ENCODE peak calls at places on chromosomes 4 and X, in seven cellular contexts. V, Z, U, N, C, Y and B are unnamed samples.

GRCh38 chr4:79281577-79282359 is 44.1 kb downstream of the NAA11 start:
- DNase-seq in V (no peak), Z (no peak), U (no peak), N (no peak), C (no peak), Y (no peak), B (no peak)

GRCh38 chrX:4484266-4484665 is 770.8 kb upstream of the PRKX start:
- DNase-seq in V (no peak), Z (no peak), U (no peak), N (no peak), C (no peak), Y (no peak), B (no peak)

GRCh38 chrX:86348669-86349068 is 200.4 kb downstream of the DACH2 start:
- DNase-seq in V (no peak), Z (peak; percentile 1), U (no peak), N (no peak), C (no peak), Y (no peak), B (no peak)

GRCh38 chr4:185280608-185281007 is 71.2 kb downstream of the SNX25 start:
- DNase-seq in V (no peak), Z (peak; percentile 56), U (no peak), N (no peak), C (no peak), Y (no peak), B (no peak)

GRCh38 chr4:93103042-93103441 is 725.5 kb upstream of the ATOH1 start:
- DNase-seq in V (no peak), Z (no peak), U (no peak), N (no peak), C (no peak), Y (no peak), B (no peak)

GRCh38 chrX:71930298-71930697 is 19.7 kb downstream of the NHSL2 start:
- DNase-seq in V (no peak), Z (no peak), U (no peak), N (no peak), C (no peak), Y (no peak), B (no peak)

GRCh38 chr4:38567448-38567847 is 96.6 kb upstream of the KLF3 start:
- DNase-seq in V (no peak), Z (no peak), U (no peak), N (no peak), C (no peak), Y (no peak), B (no peak)

GRCh38 chrX:9913041-9913440 is 54.1 kb upstream of the CLDN34 start:
- DNase-seq in V (no peak), Z (no peak), U (no peak), N (no peak), C (no peak), Y (no peak), B (no peak)

GRCh38 chr4:139838811-139839210 is 173.2 kb downstream of the MGST2 start:
- DNase-seq in V (no peak), Z (no peak), U (no peak), N (no peak), C (no peak), Y (no peak), B (no peak)

GRCh38 chr4:124641715-124642380 is 70.7 kb downstream of the ANKRD50 start:
- DNase-seq in V (no peak), Z (peak; percentile 33), U (no peak), N (no peak), C (no peak), Y (no peak), B (peak; percentile 27)

GRCh38 chr4:111323916-111324315 is 701.0 kb upstream of the PITX2 start:
- DNase-seq in V (no peak), Z (no peak), U (no peak), N (no peak), C (no peak), Y (no peak), B (no peak)

GRCh38 chr4:183580849-183581248 is 76.0 kb downstream of the ING2 start:
- DNase-seq in V (no peak), Z (no peak), U (no peak), N (no peak), C (no peak), Y (no peak), B (no peak)

GRCh38 chr4:177699365-177700213 is 257.4 kb upstream of the AGA start:
- DNase-seq in V (no peak), Z (no peak), U (no peak), N (no peak), C (no peak), Y (no peak), B (no peak)

GRCh38 chr4:164753873-164754488 is at the start of gene SMIM31:
- DNase-seq in V (no peak), Z (no peak), U (no peak), N (no peak), C (no peak), Y (no peak), B (no peak)

GRCh38 chr4:113469023-113469390 is 292.5 kb downstream of the CAMK2D start:
- DNase-seq in V (no peak), Z (no peak), U (no peak), N (no peak), C (no peak), Y (no peak), B (no peak)

GRCh38 chr4:146235654-146236570 is 21.6 kb downstream of the REELD1 start:
- DNase-seq in V (no peak), Z (no peak), U (no peak), N (no peak), C (peak; percentile 57), Y (no peak), B (peak; percentile 4)

GRCh38 chr4:91502365-91502764 is 801.4 kb upstream of the GRID2 start:
- DNase-seq in V (no peak), Z (no peak), U (no peak), N (no peak), C (no peak), Y (no peak), B (no peak)

GRCh38 chr4:124118061-124118460 is 594.5 kb downstream of the ANKRD50 start:
- DNase-seq in V (no peak), Z (no peak), U (no peak), N (no peak), C (no peak), Y (no peak), B (no peak)

GRCh38 chr4:125728568-125728967 is 413.8 kb downstream of the FAT4 start:
- DNase-seq in V (no peak), Z (no peak), U (no peak), N (no peak), C (no peak), Y (no peak), B (no peak)

GRCh38 chrX:47637546-47638195 is 7.9 kb upstream of the CFP start:
- DNase-seq in V (no peak), Z (no peak), U (no peak), N (no peak), C (peak; percentile 49), Y (no peak), B (peak; percentile 71)

GRCh38 chr4:675980-676870 is 1.9 kb downstream of the MYL5 start:
- DNase-seq in V (no peak), Z (peak; percentile 43), U (no peak), N (no peak), C (no peak), Y (no peak), B (no peak)
- TF ChIP-seq POLR2A in V (no peak), Z (no peak), U (no peak), N (no peak), C (no peak), Y (no peak), B (no peak)

GRCh38 chr4:153111426-153112070 is 92.7 kb upstream of the TRIM2 start:
- DNase-seq in V (no peak), Z (no peak), U (no peak), N (no peak), C (no peak), Y (no peak), B (no peak)
- TF ChIP-seq POLR2A in V (no peak), Z (no peak), U (no peak), N (no peak), C (no peak), Y (no peak), B (no peak)

GRCh38 chr4:73404042-73404441 is at the start of gene ALB:
- DNase-seq in V (no peak), Z (no peak), U (no peak), N (no peak), C (no peak), Y (no peak), B (no peak)
- TF ChIP-seq POLR2A in V (no peak), Z (no peak), U (no peak), N (no peak), C (no peak), Y (no peak), B (no peak)

DNA sequence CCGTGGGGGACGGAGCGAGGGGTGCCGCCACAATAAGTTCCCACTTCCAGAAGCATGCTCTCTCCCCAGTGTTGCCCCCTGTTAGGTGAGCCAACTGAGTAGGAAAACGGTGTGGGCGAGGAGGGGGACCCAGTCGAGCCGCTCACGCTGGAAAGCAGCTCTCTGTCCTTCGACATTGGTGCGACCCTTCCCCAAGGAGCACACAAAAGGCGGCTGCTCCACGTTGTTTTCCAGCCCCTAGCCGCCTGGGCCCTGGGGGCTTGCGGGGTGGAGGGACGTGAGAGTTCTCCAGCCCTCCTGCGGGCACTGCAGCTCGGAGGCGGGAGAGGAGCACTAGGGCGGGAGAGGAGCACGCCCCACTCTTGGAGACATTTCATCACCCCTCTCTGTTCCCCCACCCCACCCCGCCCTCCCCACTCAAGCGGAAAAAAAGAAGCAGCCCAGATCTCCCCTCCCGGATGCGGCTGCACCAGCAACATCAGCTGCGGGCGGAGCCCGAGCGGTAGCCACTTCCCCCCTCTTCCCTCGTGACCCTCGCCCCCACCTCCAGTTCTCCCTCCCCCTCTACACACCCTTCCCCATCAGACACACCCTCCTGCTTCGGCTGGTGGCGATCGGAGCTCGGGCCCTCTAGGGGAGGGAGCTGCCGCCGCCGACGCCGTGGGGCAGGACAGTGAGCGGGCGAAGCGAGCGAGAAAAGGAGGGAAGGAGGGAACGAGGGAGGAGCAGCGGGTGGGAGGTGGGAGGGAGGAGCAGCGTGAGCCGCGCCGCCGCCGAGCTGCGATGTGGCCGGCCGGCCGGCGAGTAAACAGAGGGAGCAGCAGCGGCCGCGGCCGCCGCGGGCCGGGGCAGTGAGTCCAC is at the start of gene DOCK11:
- DNase-seq in V (peak; percentile 82), Z (peak; percentile 94), U (peak; percentile 43), N (peak; percentile 88), C (peak; percentile 79), Y (peak; percentile 56), B (peak; percentile 87)
- TF ChIP-seq POLR2A in V (peak; percentile 58), Z (peak; percentile 57), U (no peak), N (no peak), C (peak; percentile 16), Y (no peak), B (peak; percentile 35)

DNA sequence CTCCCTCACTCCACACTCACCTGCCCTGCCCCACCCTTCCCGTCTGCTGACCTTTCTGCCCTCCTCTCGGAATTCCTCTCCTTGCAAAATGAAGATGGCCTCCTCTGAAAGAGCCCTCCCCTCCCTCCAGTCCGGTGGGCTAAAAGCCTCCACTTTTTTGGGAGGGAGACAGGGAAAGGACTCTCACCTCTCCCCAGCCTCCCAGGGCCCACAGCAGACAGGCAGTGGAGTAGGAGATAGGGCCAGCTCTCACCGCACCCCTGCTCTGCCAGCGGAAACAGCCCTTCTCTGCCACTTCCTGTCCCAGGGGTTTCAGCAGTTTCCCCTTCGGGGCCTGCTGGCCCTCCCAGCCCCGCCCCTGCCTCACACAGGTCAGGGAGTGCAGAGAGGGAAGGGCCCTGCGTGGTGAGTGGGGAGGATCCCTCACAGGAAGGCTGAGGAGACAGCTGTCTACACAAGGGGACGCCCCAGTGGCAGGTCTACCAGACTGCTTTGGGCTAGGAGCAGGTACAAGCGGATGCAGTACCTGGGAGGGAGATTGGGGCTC is 18.2 kb downstream of the ELF4 start:
- DNase-seq in V (no peak), Z (peak; percentile 88), U (no peak), N (no peak), C (peak; percentile 57), Y (no peak), B (peak; percentile 41)
- TF ChIP-seq POLR2A in V (no peak), Z (peak; percentile 46), U (no peak), N (no peak), C (no peak), Y (no peak), B (no peak)